ENCODE peak calls at places on chromosomes 11 and 22, in four cellular contexts. R is K562, C is Panc1, T is HepG2. J is an unnamed sample.

GRCh38 chr11:99739464-99740089 is 718.8 kb downstream of the CNTN5 start:
- DNase-seq in R (peak; percentile 11), C (peak; percentile 30), T (peak; percentile 17), J (no peak)

GRCh38 chr11:2316963-2317244 is 15.1 kb downstream of the TSPAN32 start:
- DNase-seq in R (no peak), C (no peak), T (no peak), J (no peak)

GRCh38 chr11:94175545-94175944 is 46.9 kb downstream of the PANX1 start:
- DNase-seq in R (no peak), C (no peak), T (no peak), J (no peak)

GRCh38 chr22:49768961-49769690 is 58.5 kb downstream of the BRD1 start:
- DNase-seq in R (no peak), C (no peak), T (no peak), J (no peak)

GRCh38 chr11:12287374-12288211 is 89.8 kb upstream of the PARVA start:
- DNase-seq in R (peak; percentile 49), C (peak; percentile 83), T (peak; percentile 59), J (peak; percentile 78)

GRCh38 chr11:128244896-128245295 is 342.5 kb downstream of the ETS1 start:
- DNase-seq in R (no peak), C (no peak), T (no peak), J (no peak)

GRCh38 chr11:67999201-67999629 is 4.7 kb downstream of the UNC93B1 start:
- DNase-seq in R (no peak), C (no peak), T (no peak), J (no peak)

GRCh38 chr11:16002942-16003341 is 353.4 kb downstream of the SOX6 start:
- DNase-seq in R (no peak), C (no peak), T (no peak), J (no peak)

GRCh38 chr11:67438121-67438902 is 830 bp upstream of the PTPRCAP start:
- DNase-seq in R (peak; percentile 38), C (no peak), T (no peak), J (no peak)

GRCh38 chr11:36016263-36016662 is 72.4 kb downstream of the LDLRAD3 start:
- DNase-seq in R (no peak), C (no peak), T (no peak), J (no peak)

GRCh38 chr11:27174672-27175210 is 134.1 kb downstream of the BBOX1 start:
- DNase-seq in R (no peak), C (no peak), T (peak; percentile 72), J (no peak)

GRCh38 chr22:47561115-47561675 is 798.7 kb downstream of the TBC1D22A start:
- DNase-seq in R (no peak), C (no peak), T (no peak), J (no peak)

GRCh38 chr11:1198766-1199688 is 23.8 kb upstream of the MUC5B start:
- DNase-seq in R (no peak), C (no peak), T (no peak), J (no peak)

GRCh38 chr11:135075740-135076139 is 663.7 kb upstream of the B3GAT1 start:
- DNase-seq in R (peak; percentile 45), C (no peak), T (peak; percentile 78), J (peak; percentile 71)

GRCh38 chr22:46726066-46726985 is 11.7 kb downstream of the CERK start:
- DNase-seq in R (no peak), C (no peak), T (no peak), J (no peak)

GRCh38 chr11:59785818-59786217 is 24.8 kb downstream of the MRPL16 start:
- DNase-seq in R (no peak), C (no peak), T (no peak), J (no peak)

GRCh38 chr11:133386852-133387251 is 145.4 kb downstream of the OPCML start:
- DNase-seq in R (no peak), C (no peak), T (no peak), J (no peak)

GRCh38 chr11:68441466-68442230 is 18.9 kb upstream of the PPP6R3 start:
- DNase-seq in R (no peak), C (no peak), T (no peak), J (no peak)

GRCh38 chr11:94011478-94011877 is 9.7 kb upstream of the HEPHL1 start:
- DNase-seq in R (no peak), C (no peak), T (no peak), J (no peak)

GRCh38 chr11:58927393-58928081 is 11.8 kb upstream of the GLYATL1 start:
- DNase-seq in R (no peak), C (no peak), T (peak; percentile 24), J (no peak)

GRCh38 chr11:17764446-17765218 is 30.1 kb downstream of the KCNC1 start:
- DNase-seq in R (no peak), C (no peak), T (no peak), J (no peak)

GRCh38 chr11:17767301-17767885 is 32.8 kb downstream of the KCNC1 start:
- DNase-seq in R (no peak), C (no peak), T (no peak), J (no peak)

GRCh38 chr11:17766590-17766989 is 32.0 kb downstream of the KCNC1 start:
- DNase-seq in R (no peak), C (no peak), T (no peak), J (peak; percentile 24)

GRCh38 chr11:17763703-17764102 is 29.1 kb downstream of the KCNC1 start:
- DNase-seq in R (no peak), C (no peak), T (no peak), J (no peak)

GRCh38 chr11:17765381-17766359 is 31.1 kb downstream of the KCNC1 start:
- DNase-seq in R (no peak), C (no peak), T (no peak), J (no peak)
- TF ChIP-seq TCF7L2 in R (no peak), C (no peak), T (no peak), J (no peak)

GRCh38 chr11:117092951-117093590 is 5.2 kb downstream of the SIK3 start:
- DNase-seq in R (no peak), C (no peak), T (no peak), J (no peak)
- TF ChIP-seq TCF7L2 in R (no peak), C (no peak), T (no peak), J (no peak)

GRCh38 chr22:38270091-38270972 is 2.5 kb downstream of the TMEM184B start:
- DNase-seq in R (no peak), C (no peak), T (no peak), J (no peak)

GRCh38 chr22:38271101-38271500 is 1.7 kb downstream of the TMEM184B start:
- DNase-seq in R (no peak), C (no peak), T (no peak), J (no peak)

GRCh38 chr22:38273135-38273761 is 438 bp upstream of the TMEM184B start:
- DNase-seq in R (no peak), C (no peak), T (no peak), J (no peak)

GRCh38 chr22:38271927-38272372 is 860 bp downstream of the TMEM184B start:
- DNase-seq in R (no peak), C (no peak), T (no peak), J (no peak)

DNA sequence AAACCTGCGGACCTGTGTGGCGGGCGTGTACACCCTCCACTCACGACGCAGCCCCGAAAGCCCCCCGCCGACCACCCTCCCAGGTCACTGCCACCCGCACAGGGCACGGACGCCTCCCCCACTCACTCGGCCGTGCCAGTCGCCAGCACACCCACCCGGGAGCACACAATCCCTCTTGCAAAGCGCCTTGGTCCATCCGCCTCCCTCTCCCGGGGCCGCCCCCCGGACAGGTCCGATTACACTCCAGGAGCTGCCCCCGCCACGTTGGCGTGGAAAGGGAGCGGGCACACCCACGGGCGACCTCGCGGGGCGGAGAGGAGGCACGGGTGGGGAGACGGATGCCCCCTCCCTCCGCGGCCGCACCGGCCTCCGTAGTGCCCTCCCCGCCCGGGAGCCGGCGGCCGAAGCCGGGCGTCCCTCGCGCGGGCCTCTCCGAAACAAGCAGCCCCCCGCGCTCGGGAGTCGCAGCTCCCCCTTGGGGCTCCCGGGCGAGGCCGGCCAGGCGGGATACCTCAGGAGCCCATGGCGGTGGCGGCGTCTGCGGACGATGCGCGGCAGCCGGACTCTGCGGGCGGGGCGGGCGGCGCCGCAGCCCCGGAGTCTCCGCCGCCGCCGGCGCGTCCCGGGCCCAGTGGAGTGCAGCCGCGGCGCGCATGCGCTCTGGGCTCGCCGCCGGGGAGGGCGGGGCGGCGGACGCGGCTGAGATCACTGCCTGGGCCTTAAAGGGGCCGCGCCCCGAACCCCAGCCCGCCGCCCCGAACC is at the start of gene TMEM184B:
- DNase-seq in R (peak; percentile 95), C (no peak), T (no peak), J (peak; percentile 18)
- TF ChIP-seq TCF7L2 in R (no peak), C (no peak), T (no peak), J (peak; percentile 6)

GRCh38 chr11:6403539-6403938 is 13.3 kb downstream of the SMPD1 start:
- DNase-seq in R (no peak), C (no peak), T (no peak), J (no peak)

GRCh38 chr11:6400431-6401345 is 10.4 kb downstream of the SMPD1 start:
- DNase-seq in R (no peak), C (no peak), T (no peak), J (no peak)

GRCh38 chr11:6402061-6402470 is 11.8 kb downstream of the SMPD1 start:
- DNase-seq in R (no peak), C (no peak), T (peak; percentile 59), J (no peak)

GRCh38 chr11:6401439-6401838 is 11.2 kb downstream of the SMPD1 start:
- DNase-seq in R (no peak), C (no peak), T (no peak), J (no peak)

DNA sequence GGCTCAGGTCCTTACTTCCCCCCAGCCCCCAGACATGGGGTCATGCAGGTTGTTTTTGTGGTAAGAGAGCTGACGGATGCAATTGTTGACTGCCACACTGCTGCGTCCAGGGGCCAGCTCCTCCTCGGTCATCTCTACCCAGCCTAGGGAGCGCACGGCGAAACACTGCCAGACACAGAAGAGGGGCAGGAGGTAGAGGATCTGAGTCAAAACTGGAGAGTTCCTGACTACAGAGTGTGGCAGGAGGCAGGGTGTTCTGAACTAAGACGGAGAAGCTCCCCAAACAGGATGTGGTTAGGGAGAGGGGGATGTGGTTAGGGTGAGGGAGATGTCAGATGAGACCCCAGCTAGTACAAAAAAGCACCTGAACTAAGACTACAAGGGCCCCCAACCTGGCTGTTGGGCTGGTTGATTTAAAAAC is 12.3 kb downstream of the SMPD1 start:
- DNase-seq in R (no peak), C (no peak), T (no peak), J (no peak)
- TF ChIP-seq TCF7L2 in R (no peak), C (no peak), T (no peak), J (no peak)

GRCh38 chr11:18617688-18618340 is 16.3 kb downstream of the SPTY2D1 start:
- DNase-seq in R (no peak), C (no peak), T (no peak), J (no peak)
- TF ChIP-seq TCF7L2 in R (no peak), C (no peak), T (no peak), J (no peak)

J was measured in HCT116.